ENCODE peak calls at places on chromosomes 13 and 19, in nine cellular contexts. K, A, N, X, U, B, W, J and H are unnamed samples.

GRCh38 chr19:4910594-4911273 is 1.4 kb downstream of the UHRF1 start:
- DNase-seq in X (peak; percentile 30), J (no peak), U (no peak), K (peak; percentile 58), N (peak; percentile 6), A (no peak), B (peak; percentile 41), W (no peak), H (no peak)

GRCh38 chr13:47858042-47858677 is 142.9 kb downstream of the SUCLA2 start:
- DNase-seq in B (no peak), X (no peak), K (no peak), N (no peak), W (no peak), U (no peak), J (no peak), A (no peak), H (no peak)

GRCh38 chr13:39484506-39485313 is 118.3 kb downstream of the LHFPL6 start:
- DNase-seq in X (no peak), J (no peak), W (no peak), A (no peak), K (no peak), U (no peak), B (no peak), N (no peak), H (no peak)

GRCh38 chr19:43739836-43740235 is 14.9 kb downstream of the SMG9 start:
- DNase-seq in J (no peak), U (no peak), A (no peak), W (no peak), B (no peak), K (no peak), X (no peak), N (no peak), H (no peak)

GRCh38 chr19:7478843-7479227 is 10.0 kb downstream of the PEX11G start:
- DNase-seq in U (no peak), B (no peak), X (no peak), K (no peak), W (no peak), N (no peak), A (no peak), J (no peak), H (no peak)

GRCh38 chr19:30293051-30293785 is 79.0 kb upstream of the ZNF536 start:
- DNase-seq in W (peak; percentile 34), U (peak; percentile 46), K (peak; percentile 90), B (no peak), J (no peak), N (no peak), X (no peak), A (no peak), H (peak; percentile 51)

GRCh38 chr19:55643003-55643732 is at the start of gene ZNF581:
- DNase-seq in A (peak; percentile 65), W (peak; percentile 64), U (peak; percentile 70), N (peak; percentile 73), X (peak; percentile 78), K (peak; percentile 58), B (peak; percentile 77), J (peak; percentile 95), H (peak; percentile 65)

GRCh38 chr19:30109565-30109964 is 167.5 kb downstream of the URI1 start:
- DNase-seq in W (no peak), N (no peak), X (no peak), A (no peak), J (no peak), U (no peak), B (no peak), K (no peak), H (no peak)

GRCh38 chr19:22619932-22620331 is 14.2 kb upstream of the ZNF492 start:
- DNase-seq in K (no peak), W (no peak), B (no peak), J (peak; percentile 25), N (no peak), U (no peak), X (no peak), A (no peak), H (no peak)

GRCh38 chr13:45846681-45847080 is 4.9 kb downstream of the SIAH3 start:
- DNase-seq in K (no peak), X (no peak), W (no peak), B (no peak), N (no peak), J (no peak), U (no peak), A (no peak), H (no peak)

GRCh38 chr19:18160792-18161690 is 8.1 kb downstream of the PIK3R2 start:
- DNase-seq in A (peak; percentile 84), U (peak; percentile 46), X (peak; percentile 79), K (peak; percentile 71), B (peak; percentile 77), J (peak; percentile 94), W (peak; percentile 57), N (no peak), H (peak; percentile 39)

GRCh38 chr19:58400638-58400915 is 5.1 kb downstream of the RNF225 start:
- DNase-seq in W (no peak), N (no peak), X (no peak), A (no peak), K (no peak), J (no peak), U (no peak), B (no peak), H (no peak)

GRCh38 chr19:29264897-29265296 is 51.9 kb upstream of the UQCRFS1 start:
- DNase-seq in B (no peak), U (no peak), J (peak; percentile 48), W (no peak), X (no peak), N (no peak), A (no peak), K (no peak), H (no peak)

GRCh38 chr13:106701810-106702341 is 133.9 kb upstream of the ARGLU1 start:
- DNase-seq in B (no peak), A (no peak), W (no peak), U (no peak), K (no peak), N (no peak), J (no peak), X (no peak), H (no peak)

GRCh38 chr19:7506385-7507328 is 9.2 kb upstream of the ZNF358 start:
- DNase-seq in J (peak; percentile 90), A (no peak), U (no peak), B (peak; percentile 47), X (peak; percentile 48), K (peak; percentile 59), W (peak; percentile 42), N (peak; percentile 16), H (peak; percentile 68)

GRCh38 chr19:29239220-29239776 is 26.3 kb upstream of the UQCRFS1 start:
- DNase-seq in B (no peak), W (no peak), N (no peak), K (no peak), A (no peak), X (no peak), U (no peak), J (no peak), H (no peak)

GRCh38 chr19:55622242-55622969 is 2.0 kb downstream of the ZNF784 start:
- DNase-seq in A (no peak), U (no peak), J (no peak), B (no peak), X (no peak), W (no peak), N (no peak), K (no peak), H (no peak)

GRCh38 chr19:15201374-15202023 is 704 bp upstream of the NOTCH3 start:
- DNase-seq in X (no peak), N (no peak), K (no peak), J (no peak), B (no peak), W (no peak), A (no peak), U (no peak), H (no peak)

GRCh38 chr13:42969558-42970172 is 22.4 kb downstream of the EPSTI1 start:
- DNase-seq in W (peak; percentile 28), X (peak; percentile 86), A (peak; percentile 76), B (peak; percentile 79), N (peak; percentile 83), U (peak; percentile 7), J (peak; percentile 95), K (peak; percentile 68), H (no peak)

GRCh38 chr19:45499196-45500180 is 1.2 kb downstream of the PPM1N start:
- DNase-seq in U (no peak), K (no peak), A (peak; percentile 48), N (no peak), X (peak; percentile 63), B (peak; percentile 52), J (no peak), W (peak; percentile 6), H (no peak)

GRCh38 chr13:108597943-108598342 is 31.5 kb upstream of the MYO16 start:
- DNase-seq in U (no peak), A (no peak), X (no peak), W (no peak), J (no peak), B (no peak), N (no peak), K (no peak), H (no peak)

GRCh38 chr13:40777166-40777956 is 6.4 kb upstream of the MRPS31 start:
- DNase-seq in J (no peak), W (no peak), U (no peak), A (no peak), B (peak; percentile 65), X (peak; percentile 54), N (peak; percentile 78), K (peak; percentile 64), H (no peak)

GRCh38 chr13:48542581-48543341 is 9.9 kb upstream of the RCBTB2 start:
- DNase-seq in X (no peak), A (no peak), J (peak; percentile 91), W (peak; percentile 10), N (peak; percentile 39), U (no peak), B (no peak), K (peak; percentile 37), H (no peak)

GRCh38 chr19:35712910-35713845 is 4.6 kb upstream of the KMT2B start:
- DNase-seq in A (no peak), K (no peak), J (no peak), N (no peak), B (peak; percentile 82), U (no peak), W (no peak), X (peak; percentile 67), H (no peak)

GRCh38 chr13:51769455-51770127 is 34.4 kb downstream of the DHRS12 start:
- DNase-seq in W (no peak), J (peak; percentile 95), U (no peak), X (no peak), A (no peak), K (peak; percentile 29), B (no peak), N (no peak), H (no peak)

GRCh38 chr19:48681127-48681470 is 8.3 kb upstream of the NTN5 start:
- DNase-seq in A (no peak), W (peak; percentile 34), U (peak; percentile 41), K (no peak), J (no peak), N (peak; percentile 95), B (no peak), X (no peak), H (peak; percentile 75)

GRCh38 chr19:11288349-11288748 is 7.6 kb upstream of the TSPAN16 start:
- DNase-seq in B (no peak), K (no peak), U (no peak), J (no peak), X (no peak), N (no peak), W (no peak), A (no peak), H (no peak)

GRCh38 chr13:50451609-50452008 is 391.9 kb downstream of the DLEU7 start:
- DNase-seq in K (no peak), A (no peak), X (no peak), U (no peak), W (no peak), N (no peak), B (no peak), J (no peak), H (no peak)

GRCh38 chr19:5192568-5192967 is 148.0 kb downstream of the PTPRS start:
- DNase-seq in A (no peak), K (no peak), J (no peak), W (no peak), N (no peak), X (no peak), U (no peak), B (no peak), H (no peak)

GRCh38 chr13:26025196-26025595 is 26.6 kb downstream of the SHISA2 start:
- DNase-seq in X (no peak), J (no peak), N (no peak), A (no peak), B (no peak), W (peak; percentile 34), K (peak; percentile 45), U (peak; percentile 16), H (no peak)

GRCh38 chr13:20824762-20825161 is 51.0 kb upstream of the EEF1AKMT1 start:
- DNase-seq in U (no peak), A (no peak), N (no peak), K (no peak), X (no peak), W (no peak), B (no peak), J (no peak), H (no peak)